ENCODE peak calls at places on chromosomes 13 and 19, in seven cellular contexts. Z is brain pericyte, N is activated T-cell treated with anti-CD3 and anti-CD28 coated beads for 1 hour, U is kidney glomerular epithelial cell, Q is cardiac muscle cell, B is EH, M is NCI-H748 treated with DMSO at 0.1 percent for 48 hours. R is an unnamed sample.

GRCh38 chr19:49145485-49146407 is 9.4 kb downstream of the HRC start:
- DNase-seq in M (peak), U (peak), B (peak), Q (peak), Z (peak), N (peak), R (peak)

GRCh38 chr19:29315566-29315965 is 102.6 kb upstream of the UQCRFS1 start:
- DNase-seq in Q (no peak), Z (no peak), N (no peak), B (no peak), U (no peak), M (no peak), R (no peak)

GRCh38 chr19:492091-492531 is 4.2 kb upstream of the MADCAM1 start:
- DNase-seq in Z (no peak), Q (no peak), N (peak), U (no peak), M (no peak), B (peak), R (no peak)

GRCh38 chr13:53781941-53782340 is 753.3 kb downstream of the OLFM4 start:
- DNase-seq in Z (no peak), Q (no peak), U (no peak), B (no peak), N (no peak), M (peak), R (no peak)

GRCh38 chr13:40381935-40382764 is 284.3 kb downstream of the FOXO1 start:
- DNase-seq in U (no peak), M (no peak), B (no peak), N (no peak), Q (no peak), Z (no peak), R (no peak)

GRCh38 chr19:16247353-16248182 is 49.9 kb downstream of the AP1M1 start:
- DNase-seq in Z (peak), Q (peak), M (peak), B (peak), N (peak), U (peak), R (peak)

GRCh38 chr19:30669329-30670010 is 297.3 kb downstream of the ZNF536 start:
- DNase-seq in M (peak), U (no peak), Z (no peak), B (peak), N (peak), Q (peak), R (peak)

GRCh38 chr13:73702419-73703071 is 431.7 kb downstream of the KLF12 start:
- DNase-seq in Z (no peak), U (no peak), M (peak), N (no peak), B (no peak), Q (no peak), R (peak)

GRCh38 chr13:35345992-35346391 is 130.5 kb downstream of the MAB21L1 start:
- DNase-seq in U (no peak), M (no peak), Q (no peak), Z (no peak), B (no peak), N (no peak), R (no peak)

GRCh38 chr19:53432088-53432661 is 391 bp downstream of the ZNF761 start:
- DNase-seq in Z (no peak), U (no peak), N (no peak), M (no peak), Q (peak), B (peak), R (peak)

GRCh38 chr19:32489971-32490370 is 84.4 kb downstream of the DPY19L3 start:
- DNase-seq in M (no peak), B (no peak), U (no peak), Z (no peak), N (no peak), Q (peak), R (peak)

GRCh38 chr13:36059366-36059765 is 71.8 kb downstream of the DCLK1 start:
- DNase-seq in M (no peak), Z (no peak), U (no peak), N (no peak), Q (no peak), B (no peak), R (no peak)

GRCh38 chr13:99559560-99559959 is 58.3 kb downstream of the TM9SF2 start:
- DNase-seq in Z (no peak), U (no peak), Q (no peak), M (no peak), N (no peak), B (no peak), R (peak)

GRCh38 chr19:23769691-23770468 is 11.2 kb upstream of the ZNF681 start:
- DNase-seq in Q (no peak), M (no peak), U (no peak), N (no peak), B (no peak), Z (no peak), R (no peak)

GRCh38 chr19:2049741-2050348 is 1.2 kb downstream of the MKNK2 start:
- DNase-seq in Q (peak), U (peak), B (peak), M (peak), N (peak), Z (no peak), R (peak)

GRCh38 chr13:96994030-96994848 is at the start of gene OXGR1:
- DNase-seq in Q (no peak), Z (no peak), B (no peak), U (peak), M (no peak), N (no peak), R (no peak)

GRCh38 chr19:47693489-47693888 is 19.7 kb upstream of the EHD2 start:
- DNase-seq in Q (no peak), N (no peak), M (no peak), B (no peak), U (no peak), Z (no peak), R (no peak)

GRCh38 chr13:107518292-107518691 is 697.0 kb downstream of the LIG4 start:
- DNase-seq in U (no peak), Z (no peak), M (no peak), B (no peak), N (no peak), Q (peak), R (peak)

GRCh38 chr19:3397266-3398022 is 31.1 kb downstream of the NFIC start:
- DNase-seq in Z (no peak), N (no peak), M (no peak), U (peak), B (no peak), Q (peak), R (no peak)

GRCh38 chr13:49635599-49636433 is 7.5 kb downstream of the ARL11 start:
- DNase-seq in Z (no peak), M (no peak), B (peak), Q (peak), N (no peak), U (no peak), R (peak)

GRCh38 chr19:39098365-39099269 is 14.4 kb downstream of the ACP7 start:
- DNase-seq in Q (no peak), Z (no peak), M (no peak), U (no peak), B (no peak), N (no peak), R (no peak)

GRCh38 chr13:38180670-38181069 is 169.0 kb upstream of the UFM1 start:
- DNase-seq in Q (peak), M (no peak), N (no peak), Z (no peak), B (peak), U (no peak), R (peak)

GRCh38 chr13:95605426-95606125 is 38.9 kb downstream of the DZIP1 start:
- DNase-seq in U (peak), Z (no peak), B (no peak), Q (no peak), M (no peak), N (no peak), R (no peak)

GRCh38 chr13:33111414-33112110 is 95.3 kb downstream of the KL start:
- DNase-seq in U (no peak), B (peak), Q (peak), Z (no peak), M (peak), N (no peak), R (peak)

GRCh38 chr19:4870025-4870700 is 2.7 kb upstream of the PLIN3 start:
- DNase-seq in N (no peak), Q (peak), U (peak), B (peak), M (no peak), Z (peak), R (peak)

GRCh38 chr19:33438016-33438671 is 64.6 kb downstream of the CEBPG start:
- DNase-seq in Z (no peak), N (no peak), Q (peak), U (no peak), B (peak), M (no peak), R (peak)

GRCh38 chr13:99860736-99861135 is 110.8 kb downstream of the ZIC5 start:
- DNase-seq in U (no peak), B (no peak), N (no peak), Q (no peak), Z (no peak), M (no peak), R (no peak)

GRCh38 chr13:68888832-68889231 is 1218.8 kb upstream of the ATXN8OS start:
- DNase-seq in N (no peak), Z (no peak), Q (no peak), U (no peak), B (no peak), M (peak), R (no peak)

GRCh38 chr13:44331912-44332840 is 41.4 kb upstream of the SERP2 start:
- DNase-seq in B (peak), Q (peak), Z (peak), U (peak), M (peak), N (no peak), R (peak)

GRCh38 chr13:113655358-113656014 is 2.5 kb downstream of the ATP4B start:
- DNase-seq in U (peak), M (no peak), B (no peak), N (no peak), Q (no peak), Z (no peak), R (no peak)